ENCODE peak calls at places on chromosomes 7 and 10, in eight cellular contexts. One of them, this sample, is unnamed. For H3K4me1, the result is how much of the 10 kb centered on the place peaks cover.

GRCh38 chr10:64873959-64874358 is 1352.8 kb downstream of the REEP3 start:
- DNase-seq in heart left ventricle: no peak
- DNase-seq in pancreas: no peak
- DNase-seq in HCT116: no peak
- DNase-seq in esophagus squamous epithelium: no peak
- DNase-seq in keratinocyte: no peak
- DNase-seq in fibroblast of lung: peak
- DNase-seq in testis: no peak
- DNase-seq in this sample: no peak

GRCh38 chr10:97659589-97659988 is 19.1 kb downstream of the PI4K2A start:
- DNase-seq in heart left ventricle: no peak
- DNase-seq in pancreas: no peak
- DNase-seq in HCT116: no peak
- DNase-seq in esophagus squamous epithelium: no peak
- DNase-seq in keratinocyte: no peak
- DNase-seq in fibroblast of lung: peak
- DNase-seq in testis: no peak
- DNase-seq in this sample: no peak

GRCh38 chr7:94787285-94787684 is 120.1 kb upstream of the PPP1R9A start:
- DNase-seq in heart left ventricle: no peak
- DNase-seq in pancreas: no peak
- DNase-seq in HCT116: no peak
- DNase-seq in esophagus squamous epithelium: no peak
- DNase-seq in keratinocyte: no peak
- DNase-seq in fibroblast of lung: no peak
- DNase-seq in testis: no peak
- DNase-seq in this sample: no peak

GRCh38 chr10:29482591-29483421 is 152.0 kb downstream of the SVIL start:
- DNase-seq in heart left ventricle: no peak
- DNase-seq in pancreas: no peak
- DNase-seq in HCT116: no peak
- DNase-seq in esophagus squamous epithelium: no peak
- DNase-seq in keratinocyte: no peak
- DNase-seq in fibroblast of lung: peak
- DNase-seq in testis: peak
- DNase-seq in this sample: no peak

GRCh38 chr7:112743811-112744210 is 46.4 kb downstream of the TMEM168 start:
- DNase-seq in heart left ventricle: no peak
- DNase-seq in pancreas: no peak
- DNase-seq in HCT116: no peak
- DNase-seq in esophagus squamous epithelium: no peak
- DNase-seq in keratinocyte: no peak
- DNase-seq in fibroblast of lung: no peak
- DNase-seq in testis: no peak
- DNase-seq in this sample: no peak

GRCh38 chr7:70456729-70457128 is 675.2 kb upstream of the GALNT17 start:
- DNase-seq in heart left ventricle: no peak
- DNase-seq in pancreas: no peak
- DNase-seq in HCT116: no peak
- DNase-seq in esophagus squamous epithelium: no peak
- DNase-seq in keratinocyte: no peak
- DNase-seq in fibroblast of lung: no peak
- DNase-seq in testis: no peak
- DNase-seq in this sample: no peak

GRCh38 chr7:22730921-22731654 is 4.1 kb downstream of the IL6 start:
- DNase-seq in heart left ventricle: no peak
- DNase-seq in pancreas: no peak
- DNase-seq in HCT116: no peak
- DNase-seq in esophagus squamous epithelium: no peak
- DNase-seq in keratinocyte: peak
- DNase-seq in fibroblast of lung: peak
- DNase-seq in testis: no peak
- DNase-seq in this sample: no peak

GRCh38 chr10:22635650-22636049 is 78.7 kb downstream of the PIP4K2A start:
- DNase-seq in heart left ventricle: no peak
- DNase-seq in pancreas: no peak
- DNase-seq in HCT116: no peak
- DNase-seq in esophagus squamous epithelium: no peak
- DNase-seq in keratinocyte: no peak
- DNase-seq in fibroblast of lung: no peak
- DNase-seq in testis: no peak
- DNase-seq in this sample: no peak

GRCh38 chr7:16753102-16753931 is at the start of gene TSPAN13:
- DNase-seq in heart left ventricle: peak
- DNase-seq in pancreas: peak
- DNase-seq in HCT116: peak
- DNase-seq in esophagus squamous epithelium: peak
- DNase-seq in keratinocyte: peak
- DNase-seq in fibroblast of lung: peak
- DNase-seq in testis: peak
- DNase-seq in this sample: peak

GRCh38 chr10:5942001-5942400 is 35.3 kb downstream of the IL15RA start:
- DNase-seq in heart left ventricle: no peak
- DNase-seq in pancreas: no peak
- DNase-seq in HCT116: no peak
- DNase-seq in esophagus squamous epithelium: no peak
- DNase-seq in keratinocyte: no peak
- DNase-seq in fibroblast of lung: no peak
- DNase-seq in testis: no peak
- DNase-seq in this sample: no peak

GRCh38 chr10:44733743-44734488 is 177.2 kb upstream of the TMEM72 start:
- DNase-seq in heart left ventricle: no peak
- DNase-seq in pancreas: no peak
- DNase-seq in HCT116: no peak
- DNase-seq in esophagus squamous epithelium: no peak
- DNase-seq in keratinocyte: no peak
- DNase-seq in fibroblast of lung: peak
- DNase-seq in testis: no peak
- DNase-seq in this sample: no peak

GRCh38 chr10:132701846-132702190 is 84.1 kb downstream of the NKX6-2 start:
- DNase-seq in heart left ventricle: no peak
- DNase-seq in pancreas: no peak
- DNase-seq in HCT116: no peak
- DNase-seq in esophagus squamous epithelium: no peak
- DNase-seq in keratinocyte: no peak
- DNase-seq in fibroblast of lung: no peak
- DNase-seq in testis: no peak
- DNase-seq in this sample: peak

GRCh38 chr10:3876563-3876962 is 91.6 kb upstream of the KLF6 start:
- DNase-seq in heart left ventricle: no peak
- DNase-seq in pancreas: no peak
- DNase-seq in HCT116: no peak
- DNase-seq in esophagus squamous epithelium: no peak
- DNase-seq in keratinocyte: no peak
- DNase-seq in fibroblast of lung: peak
- DNase-seq in testis: no peak
- DNase-seq in this sample: no peak

GRCh38 chr7:86844608-86845007 is 200.9 kb downstream of the GRM3 start:
- DNase-seq in heart left ventricle: no peak
- DNase-seq in pancreas: no peak
- DNase-seq in HCT116: no peak
- DNase-seq in esophagus squamous epithelium: no peak
- DNase-seq in keratinocyte: no peak
- DNase-seq in fibroblast of lung: no peak
- DNase-seq in testis: no peak
- DNase-seq in this sample: no peak

GRCh38 chr7:156059374-156059773 is 247.1 kb upstream of the SHH start:
- DNase-seq in heart left ventricle: no peak
- DNase-seq in pancreas: no peak
- DNase-seq in HCT116: no peak
- DNase-seq in esophagus squamous epithelium: no peak
- DNase-seq in keratinocyte: no peak
- DNase-seq in fibroblast of lung: no peak
- DNase-seq in testis: no peak
- DNase-seq in this sample: no peak

GRCh38 chr7:3138992-3139391 is 95.3 kb upstream of the CARD11 start:
- DNase-seq in heart left ventricle: no peak
- DNase-seq in pancreas: no peak
- DNase-seq in HCT116: no peak
- DNase-seq in esophagus squamous epithelium: no peak
- DNase-seq in keratinocyte: no peak
- DNase-seq in fibroblast of lung: peak
- DNase-seq in testis: no peak
- DNase-seq in this sample: no peak

GRCh38 chr7:158771213-158771817 is 58.0 kb downstream of the ESYT2 start:
- DNase-seq in heart left ventricle: no peak
- DNase-seq in pancreas: no peak
- DNase-seq in HCT116: no peak
- DNase-seq in esophagus squamous epithelium: no peak
- DNase-seq in keratinocyte: no peak
- DNase-seq in fibroblast of lung: no peak
- DNase-seq in testis: no peak
- DNase-seq in this sample: no peak

GRCh38 chr7:133358728-133359127 is 105.8 kb downstream of the EXOC4 start:
- DNase-seq in heart left ventricle: no peak
- DNase-seq in pancreas: no peak
- DNase-seq in HCT116: no peak
- DNase-seq in esophagus squamous epithelium: no peak
- DNase-seq in keratinocyte: no peak
- DNase-seq in fibroblast of lung: peak
- DNase-seq in testis: no peak
- DNase-seq in this sample: no peak

GRCh38 chr10:4820804-4821401 is 5.1 kb upstream of the AKR1E2 start:
- DNase-seq in heart left ventricle: no peak
- DNase-seq in pancreas: no peak
- DNase-seq in HCT116: no peak
- DNase-seq in esophagus squamous epithelium: no peak
- DNase-seq in keratinocyte: no peak
- DNase-seq in fibroblast of lung: peak
- DNase-seq in testis: no peak
- DNase-seq in this sample: peak

GRCh38 chr7:210401-210925 is 18.1 kb downstream of the FAM20C start:
- DNase-seq in heart left ventricle: no peak
- DNase-seq in pancreas: no peak
- DNase-seq in HCT116: no peak
- DNase-seq in esophagus squamous epithelium: no peak
- DNase-seq in keratinocyte: no peak
- DNase-seq in fibroblast of lung: no peak
- DNase-seq in testis: no peak
- DNase-seq in this sample: no peak
- H3K4me1 ChIP-seq in heart left ventricle: under half
- H3K4me1 ChIP-seq in pancreas: under half
- H3K4me1 ChIP-seq in HCT116: under half
- H3K4me1 ChIP-seq in esophagus squamous epithelium: under half
- H3K4me1 ChIP-seq in keratinocyte: under half
- H3K4me1 ChIP-seq in fibroblast of lung: under half
- H3K4me1 ChIP-seq in testis: under half
- H3K4me1 ChIP-seq in this sample: under half

DNA sequence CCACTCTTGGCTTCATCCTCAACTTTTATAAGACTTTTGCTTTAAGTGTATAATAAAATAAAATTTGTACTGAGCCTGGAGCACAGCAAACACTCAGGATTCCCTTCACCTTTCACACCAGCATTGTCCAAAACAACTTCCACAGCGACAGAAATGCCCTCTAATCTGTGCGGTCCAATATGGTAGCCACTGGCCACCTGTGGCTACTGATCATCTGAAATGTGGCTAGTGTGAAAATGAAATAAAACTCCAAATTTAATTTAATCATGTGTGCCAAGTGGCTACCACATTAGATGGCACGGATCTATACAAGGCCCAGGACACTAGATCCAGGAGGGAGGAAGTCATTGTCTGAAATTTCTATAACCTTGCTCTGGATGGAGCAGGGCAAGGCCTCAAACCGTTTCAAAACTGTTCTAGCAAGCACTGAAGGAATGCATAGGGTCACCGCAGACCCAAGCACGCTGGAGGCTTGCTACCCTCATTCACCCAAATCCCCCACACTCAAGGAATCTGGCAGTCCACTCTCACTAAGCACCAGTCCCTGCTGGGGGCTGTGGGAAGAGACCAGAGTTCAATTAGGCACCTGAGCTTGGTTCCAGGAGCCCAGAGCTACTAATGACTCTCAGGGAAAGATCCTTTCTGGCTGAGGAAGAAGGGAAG is 6.3 kb upstream of the MYO1G start:
- DNase-seq in heart left ventricle: no peak
- DNase-seq in pancreas: no peak
- DNase-seq in HCT116: no peak
- DNase-seq in esophagus squamous epithelium: no peak
- DNase-seq in keratinocyte: no peak
- DNase-seq in fibroblast of lung: no peak
- DNase-seq in testis: no peak
- DNase-seq in this sample: no peak
- H3K4me1 ChIP-seq in heart left ventricle: under half
- H3K4me1 ChIP-seq in pancreas: under half
- H3K4me1 ChIP-seq in HCT116: under half
- H3K4me1 ChIP-seq in esophagus squamous epithelium: under half
- H3K4me1 ChIP-seq in keratinocyte: under half
- H3K4me1 ChIP-seq in fibroblast of lung: under half
- H3K4me1 ChIP-seq in testis: under half
- H3K4me1 ChIP-seq in this sample: under half

GRCh38 chr7:92586403-92586802 is 3.8 kb downstream of the FAM133B start:
- DNase-seq in heart left ventricle: no peak
- DNase-seq in pancreas: no peak
- DNase-seq in HCT116: no peak
- DNase-seq in esophagus squamous epithelium: no peak
- DNase-seq in keratinocyte: no peak
- DNase-seq in fibroblast of lung: peak
- DNase-seq in testis: no peak
- DNase-seq in this sample: no peak
- H3K4me1 ChIP-seq in heart left ventricle: under half
- H3K4me1 ChIP-seq in pancreas: under half
- H3K4me1 ChIP-seq in HCT116: under half
- H3K4me1 ChIP-seq in esophagus squamous epithelium: under half
- H3K4me1 ChIP-seq in keratinocyte: under half
- H3K4me1 ChIP-seq in fibroblast of lung: under half
- H3K4me1 ChIP-seq in testis: under half
- H3K4me1 ChIP-seq in this sample: under half

DNA sequence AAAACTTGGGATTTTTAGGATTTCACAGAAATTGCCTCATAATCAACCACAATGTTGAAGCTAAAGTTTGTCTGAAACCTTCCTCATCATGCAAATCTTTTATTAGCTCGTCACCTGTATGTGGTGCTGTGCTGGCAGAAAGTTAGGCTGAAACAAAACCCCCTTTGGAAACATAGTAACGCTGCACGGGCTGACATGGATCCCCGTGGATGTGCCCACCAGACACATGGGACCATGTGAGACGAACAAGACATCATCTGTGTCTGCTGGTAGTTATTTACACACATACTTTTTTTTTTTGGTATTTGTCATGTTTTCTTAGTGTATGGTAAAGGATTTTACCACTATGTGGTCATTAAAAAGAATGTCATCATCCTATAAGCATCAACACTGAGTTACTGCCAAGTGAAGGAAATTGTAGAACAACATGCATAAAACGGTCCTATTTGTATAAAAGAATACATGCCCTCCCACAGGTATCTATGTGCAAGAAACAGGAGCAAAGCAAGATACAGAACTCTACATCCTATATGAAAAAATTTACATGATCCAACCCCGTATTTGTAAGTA is 113.5 kb upstream of the AFAP1L2 start:
- DNase-seq in heart left ventricle: no peak
- DNase-seq in pancreas: no peak
- DNase-seq in HCT116: no peak
- DNase-seq in esophagus squamous epithelium: no peak
- DNase-seq in keratinocyte: no peak
- DNase-seq in fibroblast of lung: no peak
- DNase-seq in testis: no peak
- DNase-seq in this sample: no peak
- H3K4me1 ChIP-seq in heart left ventricle: half or more
- H3K4me1 ChIP-seq in pancreas: under half
- H3K4me1 ChIP-seq in HCT116: under half
- H3K4me1 ChIP-seq in esophagus squamous epithelium: under half
- H3K4me1 ChIP-seq in keratinocyte: under half
- H3K4me1 ChIP-seq in fibroblast of lung: under half
- H3K4me1 ChIP-seq in testis: under half
- H3K4me1 ChIP-seq in this sample: half or more

This sample was measured in mucosa of descending colon.